ENCODE peak calls at places on chromosome 10, in seven cellular contexts. H is PC-9, U is GM23338, V is neural progenitor cell, Z is PC-3, L is SK-N-SH, Q is MM.1S. D is an unnamed sample. For H3F3A and H3K4me1, the result is how much of the 10 kb centered on the place peaks cover.

GRCh38 chr10:98295907-98296306 is 27.9 kb upstream of the LOXL4 start:
- DNase-seq in H (peak), U (peak), V (no peak), Z (peak), L (peak), Q (no peak), D (peak)

GRCh38 chr10:50605280-50606270 is 18.2 kb downstream of the SGMS1 start:
- DNase-seq in H (peak), U (no peak), V (no peak), Z (peak), L (no peak), Q (peak), D (peak)

GRCh38 chr10:49751216-49751615 is 10.9 kb downstream of the OGDHL start:
- DNase-seq in H (no peak), U (no peak), V (no peak), Z (no peak), L (peak), Q (no peak), D (no peak)

GRCh38 chr10:381346-381745 is 246.1 kb downstream of the ZMYND11 start:
- DNase-seq in H (no peak), U (no peak), V (no peak), Z (no peak), L (no peak), Q (no peak), D (no peak)

GRCh38 chr10:11874568-11875182 is 51.5 kb downstream of the PROSER2 start:
- DNase-seq in H (peak), U (peak), V (peak), Z (peak), L (peak), Q (no peak), D (no peak)

GRCh38 chr10:49257159-49257558 is 41.8 kb upstream of the C10orf71 start:
- DNase-seq in H (no peak), U (no peak), V (no peak), Z (no peak), L (no peak), Q (no peak), D (no peak)

GRCh38 chr10:107442035-107442505 is 277.6 kb upstream of the SORCS1 start:
- DNase-seq in H (no peak), U (no peak), V (no peak), Z (peak), L (no peak), Q (peak), D (peak)

GRCh38 chr10:47033541-47034270 is 122.5 kb downstream of the PTPN20 start:
- DNase-seq in H (no peak), U (no peak), V (no peak), Z (no peak), L (no peak), Q (no peak), D (no peak)

GRCh38 chr10:50063100-50063499 is 4.7 kb upstream of the WASHC2A start:
- DNase-seq in H (no peak), U (peak), V (peak), Z (no peak), L (peak), Q (no peak), D (no peak)

GRCh38 chr10:50635286-50635685 is 11.5 kb upstream of the SGMS1 start:
- DNase-seq in H (no peak), U (no peak), V (no peak), Z (peak), L (no peak), Q (no peak), D (peak)

GRCh38 chr10:46033602-46034011 is 3.2 kb upstream of the NCOA4 start:
- DNase-seq in H (peak), U (no peak), V (no peak), Z (peak), L (no peak), Q (no peak), D (peak)

GRCh38 chr10:29473087-29473356 is 161.7 kb downstream of the SVIL start:
- DNase-seq in H (no peak), U (no peak), V (no peak), Z (no peak), L (no peak), Q (no peak), D (no peak)

GRCh38 chr10:100359529-100360150 is 12.6 kb downstream of the SCD start:
- DNase-seq in H (no peak), U (no peak), V (no peak), Z (no peak), L (peak), Q (no peak), D (no peak)
- H3F3A ChIP-seq in H (half or more), U (half or more), V (half or more), Z (under half), L (under half), Q (under half), D (under half)

GRCh38 chr10:43128958-43129706 is 9.1 kb upstream of the CSGALNACT2 start:
- DNase-seq in H (peak), U (no peak), V (no peak), Z (peak), L (peak), Q (peak), D (peak)

GRCh38 chr10:43126759-43127424 is 11.4 kb upstream of the CSGALNACT2 start:
- DNase-seq in H (no peak), U (no peak), V (no peak), Z (no peak), L (no peak), Q (no peak), D (no peak)

GRCh38 chr10:43125881-43126731 is 12.1 kb upstream of the CSGALNACT2 start:
- DNase-seq in H (no peak), U (no peak), V (no peak), Z (no peak), L (no peak), Q (no peak), D (no peak)

GRCh38 chr10:43127447-43127846 is 10.8 kb upstream of the CSGALNACT2 start:
- DNase-seq in H (no peak), U (no peak), V (no peak), Z (no peak), L (no peak), Q (no peak), D (peak)

GRCh38 chr10:43128331-43128730 is 9.9 kb upstream of the CSGALNACT2 start:
- DNase-seq in H (no peak), U (no peak), V (no peak), Z (no peak), L (no peak), Q (no peak), D (no peak)
- H3K4me1 ChIP-seq in H (under half), U (under half), V (under half), Z (under half), L (under half), Q (under half), D (under half)

GRCh38 chr10:78042058-78042751 is 8.5 kb downstream of the RPS24 start:
- DNase-seq in H (no peak), U (no peak), V (no peak), Z (peak), L (no peak), Q (no peak), D (no peak)
- H3F3A ChIP-seq in H (half or more), U (half or more), V (half or more), Z (half or more), L (half or more), Q (half or more), D (half or more)

DNA sequence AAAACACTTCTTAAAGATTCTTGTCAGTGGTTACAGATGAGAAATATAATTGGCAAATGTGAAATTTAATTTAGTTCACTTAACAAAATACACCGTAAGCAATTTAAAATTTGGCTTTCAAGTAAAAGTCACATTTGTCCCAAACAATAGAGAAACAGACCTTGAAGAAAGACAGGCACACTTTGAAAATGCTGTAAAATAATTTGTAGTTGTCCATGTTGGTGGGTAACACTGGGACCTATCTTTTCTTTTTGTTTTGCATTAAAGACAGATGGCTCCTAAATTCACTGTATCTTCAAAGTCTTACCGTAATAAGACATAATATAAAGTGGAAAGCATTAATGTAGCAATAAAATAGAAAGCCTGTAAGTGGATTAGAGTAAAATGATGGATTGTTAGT is 3.3 kb downstream of the GRK5 start:
- DNase-seq in H (no peak), U (no peak), V (no peak), Z (no peak), L (peak), Q (no peak), D (no peak)
- H3K4me1 ChIP-seq in H (under half), U (half or more), V (under half), Z (under half), L (half or more), Q (under half), D (under half)

DNA sequence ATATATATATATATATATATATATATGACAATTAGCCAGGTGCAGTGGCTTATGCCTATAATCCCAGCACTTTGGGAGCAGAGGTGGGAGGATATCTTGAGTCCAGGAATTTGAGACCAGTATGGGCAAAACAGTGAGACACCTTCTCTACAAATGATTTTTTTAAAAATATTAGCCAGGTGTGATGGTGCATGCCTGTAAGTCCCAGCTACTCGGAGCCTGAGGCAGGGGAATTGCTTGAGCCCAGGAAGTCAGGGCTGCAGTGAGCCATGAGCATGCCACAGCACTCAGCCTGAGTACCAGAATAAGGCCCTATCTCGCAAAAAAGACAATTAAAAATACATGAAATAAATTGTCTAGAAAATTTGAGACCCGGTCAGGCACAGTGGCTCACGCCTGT is 47.2 kb upstream of the MSRB2 start:
- DNase-seq in H (no peak), U (no peak), V (no peak), Z (no peak), L (no peak), Q (no peak), D (no peak)
- H3F3A ChIP-seq in H (under half), U (under half), V (under half), Z (under half), L (under half), Q (under half), D (under half)

GRCh38 chr10:124419635-124420034 is 912 bp upstream of the OAT start:
- DNase-seq in H (no peak), U (no peak), V (no peak), Z (no peak), L (no peak), Q (no peak), D (no peak)

GRCh38 chr10:124416733-124417132 is 2.0 kb downstream of the OAT start:
- DNase-seq in H (no peak), U (no peak), V (no peak), Z (peak), L (no peak), Q (no peak), D (peak)

GRCh38 chr10:124420254-124420653 is 1.5 kb upstream of the OAT start:
- DNase-seq in H (no peak), U (no peak), V (no peak), Z (no peak), L (no peak), Q (no peak), D (no peak)

GRCh38 chr10:124418726-124419501 is at the start of gene OAT:
- DNase-seq in H (peak), U (peak), V (peak), Z (peak), L (peak), Q (peak), D (peak)

GRCh38 chr10:124417846-124418725 is 637 bp downstream of the OAT start:
- DNase-seq in H (no peak), U (peak), V (peak), Z (peak), L (peak), Q (peak), D (peak)
- H3K4me1 ChIP-seq in H (under half), U (under half), V (under half), Z (under half), L (under half), Q (under half), D (under half)

GRCh38 chr10:61899663-61899996 is 1.9 kb upstream of the ARID5B start:
- DNase-seq in H (no peak), U (no peak), V (no peak), Z (no peak), L (no peak), Q (no peak), D (no peak)
- H3F3A ChIP-seq in H (under half), U (under half), V (under half), Z (under half), L (under half), Q (half or more), D (under half)

DNA sequence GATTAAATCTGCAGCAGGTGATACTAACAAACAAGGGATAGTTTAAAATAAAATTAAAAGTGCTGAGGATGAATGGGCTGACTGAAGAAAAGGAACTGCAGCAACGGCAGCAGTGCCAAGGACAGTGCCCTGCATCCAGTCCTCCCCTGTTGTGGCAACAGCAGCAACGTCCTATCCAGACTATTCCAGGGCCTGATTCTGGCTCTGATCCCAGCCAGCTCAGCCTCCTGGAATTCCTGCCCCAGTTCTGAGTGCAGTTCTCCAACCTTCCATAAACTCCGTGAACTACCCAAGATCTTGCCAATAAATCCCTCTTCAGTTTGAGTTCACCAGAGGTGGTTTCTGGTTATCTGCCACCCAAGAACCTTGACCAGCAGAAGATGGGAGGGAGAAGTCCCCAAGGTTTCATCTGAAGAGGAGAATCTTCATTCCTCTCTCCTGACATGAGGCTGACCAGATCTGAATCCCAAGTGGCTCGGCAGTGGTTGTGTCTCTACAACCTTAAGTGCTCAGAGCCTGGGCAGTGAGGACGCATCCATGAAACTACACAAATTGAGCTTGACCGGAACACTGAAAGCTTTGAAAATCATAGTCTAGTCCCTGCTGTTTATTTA is 115.8 kb downstream of the SORBS1 start:
- DNase-seq in H (no peak), U (no peak), V (no peak), Z (peak), L (no peak), Q (no peak), D (peak)
- H3K4me1 ChIP-seq in H (under half), U (under half), V (under half), Z (under half), L (under half), Q (under half), D (under half)

GRCh38 chr10:125711110-125711750 is 8.3 kb upstream of the EDRF1 start:
- DNase-seq in H (no peak), U (peak), V (no peak), Z (no peak), L (no peak), Q (no peak), D (no peak)

GRCh38 chr10:125709553-125710266 is 9.8 kb upstream of the EDRF1 start:
- DNase-seq in H (no peak), U (no peak), V (no peak), Z (no peak), L (no peak), Q (no peak), D (no peak)

GRCh38 chr10:125707852-125708468 is 11.5 kb upstream of the EDRF1 start:
- DNase-seq in H (peak), U (no peak), V (no peak), Z (peak), L (no peak), Q (no peak), D (peak)

GRCh38 chr10:125710267-125710563 is 9.3 kb upstream of the EDRF1 start:
- DNase-seq in H (no peak), U (no peak), V (no peak), Z (no peak), L (no peak), Q (no peak), D (no peak)

DNA sequence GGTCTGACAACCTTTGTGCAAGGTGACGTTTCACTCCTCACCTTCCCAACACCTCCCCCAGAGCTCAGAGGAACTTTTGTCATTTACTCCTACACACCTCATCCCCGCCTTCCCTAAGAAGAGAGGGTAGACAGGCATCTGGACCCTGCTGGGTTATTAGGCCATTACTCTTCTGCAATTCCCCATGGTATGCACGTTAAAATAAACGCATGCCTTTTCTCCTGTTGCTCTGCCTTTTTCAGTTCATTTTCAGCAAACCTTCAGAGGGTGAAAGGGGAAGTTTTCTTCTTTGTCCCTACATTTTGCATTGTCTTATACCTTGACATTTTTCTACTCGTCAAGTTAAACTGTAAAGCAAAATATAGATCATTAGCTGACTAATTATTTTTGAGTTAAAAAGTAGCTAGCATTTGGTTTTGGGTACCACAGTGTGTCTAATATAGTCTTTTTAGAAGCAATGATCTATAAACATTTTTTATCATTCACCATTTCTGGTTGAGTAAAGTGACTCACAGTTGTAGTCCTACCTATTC is 10.5 kb upstream of the EDRF1 start:
- DNase-seq in H (no peak), U (no peak), V (no peak), Z (no peak), L (no peak), Q (no peak), D (no peak)
- H3F3A ChIP-seq in H (under half), U (under half), V (under half), Z (under half), L (under half), Q (under half), D (under half)

GRCh38 chr10:30499816-30500215 is 65.8 kb downstream of the MAP3K8 start:
- DNase-seq in H (no peak), U (no peak), V (no peak), Z (no peak), L (no peak), Q (no peak), D (no peak)
- H3K4me1 ChIP-seq in H (under half), U (under half), V (under half), Z (under half), L (under half), Q (under half), D (under half)